ENCODE peak calls at places on chromosomes 2 and 18, in four cellular contexts. C is lower leg skin; I is CD4-positive, alpha-beta memory T cell; Q is adrenal gland. A is an unnamed sample.
A peak's percentile ranks its signal among the peaks of the same experiment; 100 is the strongest.

GRCh38 chr2:227360351-227360750 is 18.8 kb downstream of the TM4SF20 start:
- DNase-seq in C (no peak), I (no peak), Q (no peak), A (no peak)

GRCh38 chr2:46779447-46779941 is 136.1 kb downstream of the MCFD2 start:
- DNase-seq in C (no peak), I (no peak), Q (no peak), A (no peak)

GRCh38 chr2:108412995-108413726 is 35.4 kb downstream of the SULT1C4 start:
- DNase-seq in C (no peak), I (no peak), Q (no peak), A (no peak)

GRCh38 chr2:119433636-119434327 is 2.1 kb downstream of the TMEM37 start:
- DNase-seq in C (peak; percentile 72), I (no peak), Q (no peak), A (no peak)

GRCh38 chr2:226337941-226338605 is 461.5 kb downstream of the IRS1 start:
- DNase-seq in C (no peak), I (no peak), Q (peak; percentile 21), A (no peak)

GRCh38 chr2:42337356-42337820 is 23.6 kb downstream of the COX7A2L start:
- DNase-seq in C (no peak), I (no peak), Q (no peak), A (no peak)

GRCh38 chr18:62486290-62486964 is 36.4 kb upstream of the ZCCHC2 start:
- DNase-seq in C (no peak), I (no peak), Q (no peak), A (no peak)

GRCh38 chr2:219418155-219418569 is at the start of gene DES:
- DNase-seq in C (no peak), I (no peak), Q (no peak), A (no peak)

GRCh38 chr2:181536730-181537129 is 79.5 kb downstream of the ITGA4 start:
- DNase-seq in C (no peak), I (no peak), Q (no peak), A (no peak)

GRCh38 chr2:191625016-191625415 is 52.9 kb upstream of the NABP1 start:
- DNase-seq in C (no peak), I (peak; percentile 83), Q (peak; percentile 30), A (no peak)

GRCh38 chr2:237161239-237161638 is 75.5 kb downstream of the COPS8 start:
- DNase-seq in C (peak; percentile 91), I (no peak), Q (no peak), A (no peak)

GRCh38 chr2:209334188-209335017 is 89.4 kb upstream of the MAP2 start:
- DNase-seq in C (no peak), I (peak; percentile 5), Q (peak; percentile 52), A (no peak)

GRCh38 chr2:98769784-98770183 is 38.9 kb upstream of the MGAT4A start:
- DNase-seq in C (no peak), I (peak; percentile 61), Q (no peak), A (no peak)

GRCh38 chr2:113078350-113078839 is 10.6 kb downstream of the IL1F10 start:
- DNase-seq in C (no peak), I (no peak), Q (no peak), A (no peak)

GRCh38 chr2:85326946-85327756 is 638 bp downstream of the TGOLN2 start:
- DNase-seq in C (peak; percentile 92), I (peak; percentile 68), Q (peak; percentile 56), A (no peak)

GRCh38 chr2:227597993-227598392 is 700 bp upstream of the SCYGR2 start:
- DNase-seq in C (no peak), I (no peak), Q (no peak), A (no peak)

GRCh38 chr2:240627736-240628506 is 2.6 kb downstream of the GPR35 start:
- DNase-seq in C (peak; percentile 58), I (no peak), Q (peak; percentile 5), A (no peak)

GRCh38 chr2:162768646-162769045 is 69.9 kb downstream of the KCNH7 start:
- DNase-seq in C (no peak), I (no peak), Q (no peak), A (no peak)

GRCh38 chr2:2992622-2993021 is 385.0 kb downstream of the EIPR1 start:
- DNase-seq in C (no peak), I (no peak), Q (no peak), A (no peak)

GRCh38 chr18:79901665-79902064 is 49.8 kb downstream of the SLC66A2 start:
- DNase-seq in C (no peak), I (no peak), Q (no peak), A (no peak)

GRCh38 chr2:14866953-14867352 is 234.4 kb downstream of the LRATD1 start:
- DNase-seq in C (no peak), I (no peak), Q (no peak), A (no peak)

GRCh38 chr18:59454909-59455727 is 96.1 kb upstream of the LMAN1 start:
- DNase-seq in C (no peak), I (no peak), Q (no peak), A (no peak)

GRCh38 chr2:54428401-54428800 is 27.7 kb upstream of the SPTBN1 start:
- DNase-seq in C (no peak), I (no peak), Q (no peak), A (no peak)

GRCh38 chr2:165691615-165692014 is 102.4 kb downstream of the GALNT3 start:
- DNase-seq in C (no peak), I (no peak), Q (no peak), A (peak; percentile 29)

DNA sequence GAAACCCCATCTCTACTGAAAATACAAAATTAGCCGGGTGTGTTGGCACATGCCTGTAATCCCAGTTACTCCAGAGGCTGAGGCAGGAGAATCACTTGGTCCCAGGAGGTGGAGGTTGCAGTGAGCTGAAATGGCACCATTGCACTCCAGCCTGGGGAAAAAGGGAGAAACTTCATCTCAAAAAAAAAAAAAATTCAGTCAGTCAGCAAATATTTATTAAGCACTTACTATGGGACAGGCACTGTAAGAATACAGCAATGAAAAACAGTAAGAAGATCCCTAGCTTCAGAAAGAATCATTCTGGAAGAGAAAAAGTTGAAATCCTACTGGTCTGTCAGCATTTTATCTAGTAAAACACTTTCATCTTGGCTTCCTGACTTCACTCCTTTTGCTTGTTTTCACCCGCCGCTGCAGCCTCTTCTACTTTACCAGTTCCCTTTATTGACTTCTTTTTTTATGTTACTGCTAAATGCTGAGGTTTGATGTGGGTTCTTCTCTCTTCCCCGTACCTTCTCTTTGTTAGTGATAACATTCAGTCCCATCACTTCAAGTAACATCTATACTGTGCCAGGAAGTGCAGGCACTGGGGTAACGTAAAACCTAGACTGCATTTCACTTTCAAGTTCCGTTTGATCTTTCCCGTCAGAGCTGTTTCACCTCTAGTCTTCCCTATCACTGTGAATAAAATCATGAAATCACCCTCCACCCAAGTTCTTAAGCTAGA is 10.8 kb upstream of the TAF4B start:
- DNase-seq in C (no peak), I (peak; percentile 80), Q (no peak), A (no peak)
- H3K4me3 ChIP-seq in C (no peak overlapping the region), I (peak overlapping the region; percentile 30), Q (no peak overlapping the region), A (no peak overlapping the region)

GRCh38 chr2:63050916-63051794 is 525 bp downstream of the OTX1 start:
- DNase-seq in C (no peak), I (no peak), Q (no peak), A (no peak)

GRCh38 chr2:63050186-63050915 is at the start of gene OTX1:
- DNase-seq in C (peak; percentile 90), I (peak; percentile 31), Q (peak; percentile 57), A (no peak)

GRCh38 chr2:63048367-63049171 is 2.1 kb upstream of the OTX1 start:
- DNase-seq in C (no peak), I (no peak), Q (no peak), A (no peak)

GRCh38 chr2:63047534-63048281 is 2.9 kb upstream of the OTX1 start:
- DNase-seq in C (peak; percentile 88), I (no peak), Q (no peak), A (no peak)

DNA sequence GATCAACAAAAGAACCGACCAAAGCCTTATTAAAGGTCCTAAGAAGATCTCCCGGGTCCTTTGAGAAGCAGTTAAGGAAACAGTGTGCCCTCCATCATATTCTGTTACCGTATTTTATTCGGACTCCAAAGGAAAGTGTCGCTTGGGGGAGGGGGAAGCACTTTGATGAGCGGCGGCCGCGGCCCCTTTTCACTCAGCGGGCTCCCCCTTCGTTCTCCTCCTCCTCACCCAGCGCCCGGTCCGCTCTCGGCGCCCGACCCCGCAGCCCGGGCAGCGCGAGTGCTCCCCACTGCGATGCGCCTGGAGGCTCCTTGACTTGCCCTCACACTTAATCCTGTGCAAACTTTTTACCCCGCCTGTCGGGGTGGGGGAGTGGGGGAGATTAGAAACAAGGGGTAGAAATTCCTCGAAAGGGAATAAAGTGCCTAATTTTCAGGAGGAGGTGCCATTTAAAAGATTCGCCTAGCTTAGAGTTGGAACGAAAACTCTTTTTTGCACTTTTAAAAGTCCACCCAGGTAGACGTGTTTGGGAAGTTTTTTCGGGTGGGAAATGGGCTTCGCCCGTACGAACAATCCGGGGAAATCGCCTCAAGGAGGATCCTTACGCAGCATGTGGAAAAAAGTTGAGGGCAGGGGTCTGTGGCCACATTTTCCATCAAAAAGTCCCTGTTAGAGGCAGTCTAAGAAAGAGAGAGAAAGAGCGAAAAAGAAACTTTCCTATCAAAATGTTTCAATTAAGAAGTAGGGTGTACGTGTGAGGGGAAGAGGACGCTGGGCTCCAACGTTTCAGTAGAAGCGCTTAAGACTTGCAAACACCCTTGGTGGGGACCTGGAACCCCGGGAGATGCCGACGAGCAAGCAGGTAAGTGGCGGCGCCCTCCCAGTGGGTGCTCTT is 1.1 kb upstream of the OTX1 start:
- DNase-seq in C (no peak), I (no peak), Q (no peak), A (no peak)
- H3K4me3 ChIP-seq in C (peak overlapping the region; percentile 26), I (peak overlapping the region; percentile 28), Q (no peak overlapping the region), A (peak overlapping the region; percentile 84)

GRCh38 chr2:180110469-180110868 is 103.4 kb upstream of the CWC22 start:
- DNase-seq in C (no peak), I (no peak), Q (no peak), A (no peak)

GRCh38 chr2:180115675-180116074 is 108.6 kb upstream of the CWC22 start:
- DNase-seq in C (no peak), I (no peak), Q (no peak), A (no peak)

DNA sequence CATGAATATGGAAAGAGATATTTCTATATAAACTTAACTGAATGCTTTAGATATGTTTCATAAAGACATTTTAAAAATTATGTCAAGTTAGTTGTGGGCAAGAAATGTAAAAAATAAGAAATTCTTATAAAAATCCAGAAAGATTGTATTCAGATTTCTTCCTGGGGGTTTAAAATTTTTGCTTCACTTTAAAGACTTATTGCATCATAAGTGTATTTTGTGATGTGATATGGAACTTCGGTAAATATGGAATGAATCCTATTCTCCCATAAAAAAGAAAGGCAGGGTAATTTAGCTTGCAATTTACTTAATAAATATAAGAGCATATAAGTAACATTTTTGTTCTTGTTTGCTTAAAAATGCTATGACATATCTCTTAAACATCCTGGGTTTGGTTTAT is 104.8 kb upstream of the CWC22 start:
- DNase-seq in C (no peak), I (no peak), Q (no peak), A (no peak)
- H3K4me3 ChIP-seq in C (no peak overlapping the region), I (no peak overlapping the region), Q (no peak overlapping the region), A (no peak overlapping the region)

DNA sequence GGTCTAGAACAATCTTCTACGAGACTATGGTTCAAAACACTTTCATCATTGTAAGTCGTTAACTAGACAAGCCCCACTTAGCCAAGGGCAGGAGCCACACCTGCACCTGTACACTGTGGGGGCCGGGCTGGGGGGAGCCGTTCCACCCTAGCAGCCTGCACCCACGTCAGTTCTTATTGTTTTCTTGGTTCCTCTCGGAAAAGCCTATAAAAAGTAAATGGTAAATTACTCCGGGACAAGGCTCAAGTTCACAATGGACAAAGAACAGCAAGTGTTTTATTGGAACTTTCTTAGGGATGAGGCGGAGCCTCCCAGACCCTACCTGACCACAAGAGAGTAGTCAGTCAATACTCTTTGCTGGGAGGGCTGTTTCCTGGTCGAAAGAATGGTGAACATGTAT is 7.9 kb downstream of the TSHZ1 start:
- DNase-seq in C (no peak), I (no peak), Q (no peak), A (no peak)
- H3K4me3 ChIP-seq in C (no peak overlapping the region), I (no peak overlapping the region), Q (no peak overlapping the region), A (no peak overlapping the region)